ENCODE peak calls at places on chromosomes 7 and 10, in six cellular contexts. O is trophoblast cell, P is sigmoid colon, R is keratinocyte, W is endothelial cell of umbilical vein, B is tibial artery. L is an unnamed sample.

GRCh38 chr10:60914676-60915075 is 29.3 kb downstream of the RHOBTB1 start:
- DNase-seq in W (peak; percentile 39), P (peak; percentile 91), O (peak; percentile 62), B (peak; percentile 79), R (no peak), L (no peak)

GRCh38 chr10:116748041-116748440 is 5.7 kb upstream of the HSPA12A start:
- DNase-seq in P (peak; percentile 35), B (no peak), O (peak; percentile 29), W (no peak), R (no peak), L (no peak)

GRCh38 chr7:121519548-121520521 is 123.7 kb upstream of the FAM3C start:
- DNase-seq in O (peak; percentile 85), W (no peak), P (peak; percentile 70), B (peak; percentile 36), R (no peak), L (no peak)

GRCh38 chr7:31957090-31957720 is 113.0 kb downstream of the PDE1C start:
- DNase-seq in P (no peak), W (no peak), B (no peak), O (no peak), R (no peak), L (no peak)

GRCh38 chr10:104331208-104331838 is 6.9 kb downstream of the ITPRIP start:
- DNase-seq in O (peak; percentile 63), B (no peak), W (peak; percentile 95), P (peak; percentile 68), R (no peak), L (peak; percentile 82)

GRCh38 chr10:12077580-12078180 is 8.9 kb downstream of the DHTKD1 start:
- DNase-seq in B (no peak), O (no peak), P (no peak), W (no peak), R (no peak), L (no peak)

GRCh38 chr7:29355388-29355787 is 160.8 kb downstream of the CHN2 start:
- DNase-seq in B (no peak), P (no peak), W (no peak), R (no peak), O (peak; percentile 35), L (peak; percentile 43)

GRCh38 chr10:77357611-77358010 is 280.0 kb downstream of the KCNMA1 start:
- DNase-seq in B (no peak), R (no peak), P (no peak), W (peak; percentile 37), O (no peak), L (no peak)

GRCh38 chr10:25661632-25662031 is 272.4 kb upstream of the MYO3A start:
- DNase-seq in P (no peak), W (no peak), B (no peak), R (no peak), O (no peak), L (no peak)

GRCh38 chr7:88818552-88818951 is 23.0 kb upstream of the TEX47 start:
- DNase-seq in O (no peak), W (no peak), B (no peak), P (no peak), R (no peak), L (no peak)

GRCh38 chr10:4359003-4359402 is 467.0 kb upstream of the AKR1E2 start:
- DNase-seq in P (no peak), B (peak; percentile 33), W (no peak), O (no peak), R (no peak), L (peak; percentile 76)

GRCh38 chr10:88313897-88314296 is 269.2 kb downstream of the RNLS start:
- DNase-seq in W (no peak), P (no peak), R (no peak), B (no peak), O (no peak), L (no peak)

GRCh38 chr10:128054163-128054970 is 71.9 kb downstream of the MKI67 start:
- DNase-seq in R (no peak), W (no peak), P (no peak), O (peak; percentile 74), B (no peak), L (no peak)

GRCh38 chr10:100970076-100970913 is 991 bp downstream of the SEMA4G start:
- DNase-seq in O (peak; percentile 15), R (no peak), B (no peak), W (no peak), P (peak; percentile 66), L (peak; percentile 86)

GRCh38 chr7:55246181-55246580 is 119.0 kb upstream of the LANCL2 start:
- DNase-seq in P (no peak), R (no peak), B (no peak), W (no peak), O (peak; percentile 75), L (no peak)

GRCh38 chr10:99292159-99292558 is 37.0 kb upstream of the CNNM1 start:
- DNase-seq in R (peak; percentile 33), O (peak; percentile 72), P (no peak), B (no peak), W (no peak), L (no peak)

GRCh38 chr7:121266307-121266894 is 62.4 kb upstream of the WNT16 start:
- DNase-seq in B (no peak), P (no peak), W (no peak), R (no peak), O (no peak), L (no peak)

GRCh38 chr10:4109469-4109868 is 324.5 kb upstream of the KLF6 start:
- DNase-seq in O (no peak), R (no peak), W (peak; percentile 22), P (no peak), B (no peak), L (no peak)

GRCh38 chr7:151403764-151404163 is 6.1 kb downstream of the WDR86 start:
- DNase-seq in R (no peak), W (no peak), O (peak; percentile 50), P (no peak), B (no peak), L (peak; percentile 22)

DNA sequence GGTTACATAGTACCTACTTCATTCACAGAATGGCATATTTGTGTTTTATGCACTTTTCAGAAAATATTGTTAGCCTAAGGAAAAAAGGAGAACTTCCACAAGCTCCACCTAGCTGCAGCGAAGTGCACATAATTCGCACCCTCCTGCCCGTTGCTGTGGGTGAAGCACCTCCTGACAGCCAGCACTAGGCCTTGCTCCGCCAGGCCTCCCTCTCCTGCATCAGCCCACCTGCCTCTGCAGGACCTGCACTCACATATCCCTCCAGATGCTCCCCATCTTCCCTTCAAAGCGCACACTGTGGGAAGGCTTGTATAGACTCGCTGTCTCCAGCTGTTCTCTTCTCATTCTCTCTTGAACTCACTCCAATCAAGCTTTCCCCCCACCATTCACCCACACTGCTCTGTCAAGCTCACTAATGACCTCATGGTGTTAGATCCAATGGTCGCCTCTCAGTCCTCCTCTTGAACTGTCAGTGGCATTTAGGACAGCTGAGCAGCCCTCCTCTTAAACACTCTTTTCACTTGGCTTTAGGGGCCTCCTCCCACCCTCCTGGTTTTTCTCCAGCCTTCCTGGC is 20.7 kb upstream of the GRID1 start:
- DNase-seq in B (no peak), R (no peak), W (no peak), O (no peak), P (peak; percentile 21), L (no peak)
- H3K27ac ChIP-seq in B (no peak overlapping the region), R (no peak overlapping the region), W (no peak overlapping the region), O (no peak overlapping the region), P (no peak overlapping the region), L (no peak overlapping the region)

GRCh38 chr7:44309271-44310091 is 15.9 kb downstream of the CAMK2B start:
- DNase-seq in P (peak; percentile 68), O (peak; percentile 53), B (no peak), R (no peak), W (peak; percentile 56), L (peak; percentile 87)
- H3K4me3 ChIP-seq in P (peak overlapping the region; percentile 1), O (no peak overlapping the region), B (peak overlapping the region; percentile 49), R (no peak overlapping the region), W (peak overlapping the region; percentile 24), L (peak overlapping the region; percentile 29)

GRCh38 chr10:6215683-6216484 is 13.2 kb downstream of the PFKFB3 start:
- DNase-seq in O (no peak), B (no peak), P (peak; percentile 58), R (no peak), W (no peak), L (no peak)
- H3K36me3 ChIP-seq in O (peaks cover 78% of the 10 kb centered on the region), B (peaks cover 72% of the 10 kb centered on the region), P (peaks cover 39% of the 10 kb centered on the region), R (peaks cover 34% of the 10 kb centered on the region), W (peaks cover 43% of the 10 kb centered on the region), L (peaks cover 75% of the 10 kb centered on the region)

GRCh38 chr7:128152721-128153120 is 88.4 kb upstream of the LEP start:
- DNase-seq in P (no peak), R (no peak), B (no peak), W (no peak), O (no peak), L (peak; percentile 13)

GRCh38 chr7:128154519-128154918 is 86.6 kb upstream of the LEP start:
- DNase-seq in P (no peak), R (no peak), W (no peak), B (no peak), O (no peak), L (peak; percentile 38)

GRCh38 chr7:128151646-128152045 is 89.4 kb upstream of the LEP start:
- DNase-seq in B (no peak), R (no peak), O (no peak), P (no peak), W (no peak), L (no peak)

GRCh38 chr7:128155100-128155763 is 85.8 kb upstream of the LEP start:
- DNase-seq in O (peak; percentile 6), R (no peak), B (no peak), P (no peak), W (no peak), L (peak; percentile 70)

DNA sequence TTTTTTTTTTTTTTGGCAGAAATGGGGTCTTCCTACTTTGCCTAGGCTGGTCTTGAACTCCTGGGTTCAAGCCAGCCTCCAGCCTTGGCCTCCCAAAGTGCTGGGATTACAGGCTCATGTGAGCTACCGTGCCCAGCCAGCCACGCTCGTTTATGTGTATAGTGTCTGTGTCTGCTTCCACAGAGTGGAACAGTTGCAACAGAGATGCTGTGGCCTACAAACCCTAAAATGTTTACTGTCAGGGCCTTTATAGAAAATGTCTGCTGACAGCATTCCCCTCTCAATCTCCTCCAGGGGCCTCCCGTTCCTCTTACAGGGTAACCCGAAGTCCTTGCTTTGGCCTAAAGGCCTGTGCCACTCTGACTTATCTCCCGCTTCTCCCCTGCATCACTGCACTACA is 87.6 kb upstream of the LEP start:
- DNase-seq in B (no peak), O (no peak), W (no peak), R (no peak), P (no peak), L (no peak)
- H3K27ac ChIP-seq in B (no peak overlapping the region), O (no peak overlapping the region), W (no peak overlapping the region), R (no peak overlapping the region), P (no peak overlapping the region), L (no peak overlapping the region)

GRCh38 chr7:1501487-1502270 is 2.5 kb downstream of the INTS1 start:
- DNase-seq in P (no peak), O (no peak), W (no peak), R (no peak), B (no peak), L (no peak)
- H3K4me3 ChIP-seq in P (no peak overlapping the region), O (no peak overlapping the region), W (no peak overlapping the region), R (no peak overlapping the region), B (no peak overlapping the region), L (no peak overlapping the region)

DNA sequence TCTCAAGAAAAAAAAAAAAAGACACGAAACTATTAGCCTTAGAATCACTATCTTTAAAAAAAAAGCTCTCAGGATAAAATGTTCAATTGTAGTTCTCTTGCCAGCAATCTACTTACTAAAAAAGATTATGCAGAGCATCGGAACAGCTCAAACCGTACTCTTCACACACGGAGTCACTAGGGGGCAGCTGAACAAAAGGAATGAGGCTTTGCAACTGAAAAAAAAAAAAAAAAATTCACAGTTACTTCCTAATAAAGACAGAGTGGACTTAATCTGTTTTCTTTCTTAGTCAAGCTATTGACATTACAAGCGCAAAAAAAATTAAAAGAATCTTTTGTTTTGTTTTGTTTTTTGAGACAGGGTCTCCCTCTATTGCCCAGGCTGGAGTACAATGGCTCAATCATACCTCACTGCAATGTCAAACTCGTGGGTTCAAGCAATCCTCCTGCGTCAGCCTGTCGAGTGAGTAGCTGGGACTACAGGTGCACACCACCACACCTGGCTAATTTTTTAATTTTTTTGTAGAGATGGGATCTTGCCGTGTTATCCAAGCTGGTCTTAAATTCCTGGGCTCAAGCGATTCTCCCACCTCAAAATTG is 11.5 kb downstream of the PMS2 start:
- DNase-seq in B (peak; percentile 47), R (no peak), O (peak; percentile 79), W (peak; percentile 74), P (no peak), L (peak; percentile 61)
- H3K36me3 ChIP-seq in B (peaks cover 55% of the 10 kb centered on the region), R (peaks cover 11% of the 10 kb centered on the region), O (peaks cover 28% of the 10 kb centered on the region), W (peaks cover 13% of the 10 kb centered on the region), P (no peaks in the 10 kb centered on the region), L (peaks cover 61% of the 10 kb centered on the region)

L was measured in endodermal cell.